ENCODE peak calls at places on chromosomes 12 and 14, in five cellular contexts. A is T-helper 1 cell, V is amniotic epithelial cell, U is ELR, H is AG20443. E is an unnamed sample.

GRCh38 chr12:28963554-28963953 is 185.5 kb upstream of the FAR2 start:
- DNase-seq in V (peak; percentile 70), A (no peak), U (peak; percentile 18), H (peak; percentile 27), E (peak; percentile 73)

GRCh38 chr12:8779281-8779680 is 43.1 kb upstream of the A2ML1 start:
- DNase-seq in V (no peak), U (no peak), A (no peak), H (no peak), E (no peak)

GRCh38 chr14:64654072-64654899 is 49.9 kb upstream of the PLEKHG3 start:
- DNase-seq in U (peak; percentile 72), A (peak; percentile 16), V (peak; percentile 100), H (peak; percentile 66), E (peak; percentile 57)

GRCh38 chr14:40197344-40197743 is 765.1 kb upstream of the FBXO33 start:
- DNase-seq in H (no peak), V (no peak), A (no peak), U (no peak), E (no peak)

GRCh38 chr14:75044322-75044721 is 6.9 kb downstream of the MLH3 start:
- DNase-seq in H (peak; percentile 31), A (no peak), U (peak; percentile 89), V (peak; percentile 86), E (peak; percentile 67)

GRCh38 chr12:43763769-43764168 is 5.0 kb downstream of the IRAK4 start:
- DNase-seq in V (no peak), H (no peak), A (no peak), U (no peak), E (no peak)

GRCh38 chr12:26520154-26520553 is 312.8 kb downstream of the ITPR2 start:
- DNase-seq in A (no peak), U (peak; percentile 3), H (no peak), V (no peak), E (no peak)

GRCh38 chr12:122963928-122964240 is 2.4 kb downstream of the ABCB9 start:
- DNase-seq in H (no peak), U (no peak), V (peak; percentile 72), A (no peak), E (peak; percentile 37)

GRCh38 chr12:81888341-81888740 is 129.2 kb upstream of the PPFIA2 start:
- DNase-seq in V (no peak), U (no peak), H (peak; percentile 3), A (no peak), E (no peak)

GRCh38 chr14:97846156-97846555 is 1049.0 kb downstream of the VRK1 start:
- DNase-seq in U (no peak), A (peak; percentile 8), V (no peak), H (no peak), E (no peak)

GRCh38 chr14:50951032-50951431 is 6.7 kb upstream of the PYGL start:
- DNase-seq in A (no peak), V (no peak), U (no peak), H (no peak), E (no peak)

GRCh38 chr14:92497391-92497790 is 16.2 kb upstream of the RIN3 start:
- DNase-seq in U (no peak), V (no peak), H (no peak), A (no peak), E (no peak)

GRCh38 chr14:53391156-53391555 is 238.0 kb upstream of the DDHD1 start:
- DNase-seq in V (peak; percentile 66), A (no peak), U (peak; percentile 70), H (peak; percentile 64), E (peak; percentile 38)

GRCh38 chr12:127145929-127146789 is 1120.8 kb upstream of the TMEM132C start:
- DNase-seq in U (peak; percentile 78), A (peak; percentile 29), V (no peak), H (peak; percentile 89), E (no peak)

GRCh38 chr14:90553921-90554336 is 157.1 kb downstream of the CALM1 start:
- DNase-seq in U (no peak), V (no peak), H (no peak), A (no peak), E (no peak)

GRCh38 chr14:51394391-51394790 is 154.3 kb downstream of the TMX1 start:
- DNase-seq in V (no peak), U (peak; percentile 32), H (peak; percentile 49), A (no peak), E (peak; percentile 46)

GRCh38 chr14:86055512-86055911 is 525.6 kb downstream of the FLRT2 start:
- DNase-seq in A (no peak), U (peak; percentile 1), V (peak; percentile 61), H (no peak), E (peak; percentile 41)

GRCh38 chr14:84544486-84544885 is 985.5 kb upstream of the FLRT2 start:
- DNase-seq in H (no peak), U (no peak), V (no peak), A (no peak), E (no peak)

GRCh38 chr12:49200882-49201594 is 12.2 kb upstream of the TUBA1A start:
- DNase-seq in U (peak; percentile 80), H (peak; percentile 49), A (peak; percentile 25), V (peak; percentile 88), E (peak; percentile 84)

GRCh38 chr12:94535614-94535932 is 75.9 kb upstream of the CEP83 start:
- DNase-seq in V (no peak), A (no peak), H (no peak), U (no peak), E (no peak)

GRCh38 chr12:117321572-117321971 is 39.9 kb downstream of the NOS1 start:
- DNase-seq in U (peak; percentile 9), V (no peak), A (no peak), H (no peak), E (no peak)

GRCh38 chr12:115998119-115998633 is 279.3 kb downstream of the MED13L start:
- DNase-seq in U (peak; percentile 69), H (peak; percentile 57), A (peak; percentile 36), V (peak; percentile 58), E (peak; percentile 74)

GRCh38 chr12:74538491-74539258 is 1.0 kb downstream of the ATXN7L3B start:
- DNase-seq in U (peak; percentile 33), V (no peak), H (no peak), A (peak; percentile 47), E (peak; percentile 33)

GRCh38 chr12:118371354-118372282 is 1.1 kb downstream of the TAOK3 start:
- DNase-seq in H (peak; percentile 43), V (no peak), A (no peak), U (peak; percentile 53), E (peak; percentile 48)

GRCh38 chr12:28961948-28962384 is 187.1 kb upstream of the FAR2 start:
- DNase-seq in H (no peak), A (no peak), V (no peak), U (no peak), E (peak; percentile 82)

GRCh38 chr14:23121401-23121800 is 2.3 kb upstream of the CEBPE start:
- DNase-seq in U (peak; percentile 52), V (peak; percentile 94), H (peak; percentile 74), A (peak; percentile 27), E (peak; percentile 59)

GRCh38 chr12:6182279-6182898 is 17.8 kb upstream of the CD9 start:
- DNase-seq in A (no peak), V (peak; percentile 80), H (peak; percentile 72), U (peak; percentile 46), E (peak; percentile 86)

GRCh38 chr12:83318386-83318971 is 631.8 kb downstream of the TMTC2 start:
- DNase-seq in U (no peak), A (no peak), H (no peak), V (peak; percentile 0), E (no peak)

GRCh38 chr14:100645200-100645985 is 58.2 kb upstream of the BEGAIN start:
- DNase-seq in H (peak; percentile 92), V (peak; percentile 79), U (peak; percentile 89), A (peak; percentile 83), E (peak; percentile 91)

GRCh38 chr12:131105736-131106356 is 152.1 kb downstream of the ADGRD1 start:
- DNase-seq in H (no peak), U (no peak), V (no peak), A (peak; percentile 45), E (no peak)

GRCh38 chr14:30551460-30551859 is 7.5 kb upstream of the G2E3 start:
- DNase-seq in H (no peak), V (no peak), U (peak; percentile 21), A (no peak), E (no peak)

GRCh38 chr12:9244894-9245293 is 36.7 kb upstream of the PZP start:
- DNase-seq in V (peak; percentile 0), A (peak; percentile 69), H (no peak), U (peak; percentile 4), E (peak; percentile 4)

GRCh38 chr14:24298892-24299254 is 707 bp downstream of the DHRS1 start:
- DNase-seq in A (no peak), H (peak; percentile 79), V (peak; percentile 68), U (peak; percentile 95), E (peak; percentile 62)

GRCh38 chr12:12469386-12469785 is 93.3 kb downstream of the DUSP16 start:
- DNase-seq in H (no peak), A (no peak), V (no peak), U (no peak), E (no peak)

GRCh38 chr12:27094726-27095125 is 12.3 kb upstream of the C12orf71 start:
- DNase-seq in V (no peak), H (no peak), U (no peak), A (no peak), E (no peak)

GRCh38 chr12:100190013-100190394 is 10.6 kb upstream of the ACTR6 start:
- DNase-seq in U (no peak), H (no peak), V (peak; percentile 3), A (no peak), E (no peak)

GRCh38 chr14:69904246-69904645 is 25.0 kb downstream of the SMOC1 start:
- DNase-seq in H (no peak), V (no peak), U (no peak), A (no peak), E (no peak)